ENCODE peak calls at places on chromosomes 13 and 19, in eight cellular contexts. O is iris pigment epithelial cell; W is tibial artery; R is GM10248; E is NCI-H460; B is NCI-H748 treated with DMSO at 0.1 percent for 48 hours; U is stimulated activated CD8-positive, alpha-beta memory T cell treated with anti-CD3 and anti-CD28 coated beads, Interleukin-7, amount 100 ng/mL, for 1 hour; C is activated naive CD4-positive, alpha-beta T cell treated with anti-CD3 and anti-CD28 coated beads, Interleukin-2, amount 10 ng/mL, durations not matched to agents 7 days and 5 days. A is an unnamed sample.

GRCh38 chr13:99313473-99313872 is 6.3 kb upstream of the GPR183 start:
- DNase-seq in O (no peak), W (no peak), R (no peak), E (no peak), B (peak), U (no peak), C (no peak), A (no peak)

GRCh38 chr13:20990910-20991525 is 70.4 kb downstream of the LATS2 start:
- DNase-seq in O (no peak), W (no peak), R (no peak), E (no peak), B (no peak), U (no peak), C (no peak), A (no peak)

GRCh38 chr13:24127116-24127631 is 33.3 kb upstream of the SPATA13 start:
- DNase-seq in O (peak), W (no peak), R (peak), E (no peak), B (peak), U (no peak), C (no peak), A (no peak)

GRCh38 chr19:46764817-46765291 is 18.6 kb upstream of the STRN4 start:
- DNase-seq in O (no peak), W (no peak), R (no peak), E (no peak), B (no peak), U (no peak), C (no peak), A (no peak)

GRCh38 chr19:48963371-48964204 is 1.5 kb upstream of the FTL start:
- DNase-seq in O (peak), W (peak), R (peak), E (peak), B (no peak), U (peak), C (peak), A (peak)

GRCh38 chr13:78674638-78675037 is 15.7 kb upstream of the OBI1 start:
- DNase-seq in O (no peak), W (no peak), R (no peak), E (no peak), B (no peak), U (no peak), C (no peak), A (no peak)

GRCh38 chr13:34452831-34453230 is 489.2 kb upstream of the NBEA start:
- DNase-seq in O (no peak), W (no peak), R (no peak), E (no peak), B (no peak), U (no peak), C (no peak), A (no peak)

GRCh38 chr19:10603084-10603872 is 16.2 kb upstream of the AP1M2 start:
- DNase-seq in O (no peak), W (peak), R (peak), E (no peak), B (no peak), U (peak), C (peak), A (peak)

GRCh38 chr13:113557013-113557412 is 27.5 kb upstream of the TFDP1 start:
- DNase-seq in O (no peak), W (no peak), R (no peak), E (no peak), B (no peak), U (no peak), C (no peak), A (no peak)

GRCh38 chr19:43784981-43785808 is 4.4 kb upstream of the KCNN4 start:
- DNase-seq in O (peak), W (no peak), R (peak), E (peak), B (peak), U (no peak), C (peak), A (peak)

GRCh38 chr19:21483589-21484170 is 21.7 kb upstream of the ZNF429 start:
- DNase-seq in O (peak), W (no peak), R (peak), E (no peak), B (no peak), U (peak), C (peak), A (peak)

GRCh38 chr19:45899253-45899652 is 3.2 kb downstream of the MYPOP start:
- DNase-seq in O (no peak), W (no peak), R (no peak), E (no peak), B (no peak), U (no peak), C (no peak), A (no peak)

GRCh38 chr19:11435057-11435832 is at the start of the genes ODAD3 and PRKCSH:
- DNase-seq in O (peak), W (peak), R (peak), E (peak), B (peak), U (peak), C (peak), A (peak)

A was measured in germinal center.